ENCODE peak calls at places on chromosomes 12 and 14, in eight cellular contexts. S, N, F, D, R, X, P and U are unnamed samples.

GRCh38 chr14:57209561-57209960 is 59.1 kb downstream of the EXOC5 start:
- DNase-seq in X (no peak), D (no peak), F (peak), N (no peak), R (no peak), S (no peak), P (no peak), U (no peak)

GRCh38 chr14:55451398-55451797 is 11.0 kb upstream of the TBPL2 start:
- DNase-seq in X (no peak), R (no peak), F (no peak), P (no peak), N (no peak), S (no peak), D (no peak), U (no peak)

GRCh38 chr14:89618309-89618708 is 201.3 kb upstream of the FOXN3 start:
- DNase-seq in D (no peak), P (no peak), N (no peak), R (no peak), X (no peak), F (no peak), S (peak), U (no peak)

GRCh38 chr12:119061208-119061796 is 80.0 kb downstream of the SRRM4 start:
- DNase-seq in R (no peak), D (peak), P (peak), F (peak), N (no peak), X (no peak), S (peak), U (peak)

GRCh38 chr12:123705935-123706334 is 6.2 kb upstream of the ATP6V0A2 start:
- DNase-seq in P (peak), D (peak), S (peak), X (no peak), N (peak), F (peak), R (no peak), U (no peak)

GRCh38 chr14:68297871-68298468 is 478.4 kb downstream of the RAD51B start:
- DNase-seq in P (peak), R (no peak), X (no peak), S (peak), F (peak), N (no peak), D (no peak), U (no peak)

GRCh38 chr12:6700646-6701051 is at the start of gene PIANP:
- DNase-seq in F (no peak), X (no peak), N (no peak), P (peak), R (no peak), D (peak), S (no peak), U (no peak)

GRCh38 chr12:103012884-103013283 is 55.4 kb downstream of the ASCL1 start:
- DNase-seq in D (no peak), F (no peak), P (peak), X (no peak), S (no peak), R (no peak), N (no peak), U (no peak)

GRCh38 chr14:32800320-32800719 is 138.4 kb upstream of the NPAS3 start:
- DNase-seq in X (no peak), S (no peak), P (no peak), F (no peak), R (no peak), N (no peak), D (no peak), U (no peak)

GRCh38 chr12:102023343-102023930 is 38.4 kb downstream of the WASHC3 start:
- DNase-seq in S (no peak), N (no peak), X (no peak), R (no peak), D (no peak), P (no peak), F (no peak), U (no peak)

GRCh38 chr12:110577717-110578521 is 5.2 kb downstream of the PPTC7 start:
- DNase-seq in R (no peak), P (no peak), N (peak), S (no peak), X (peak), F (peak), D (peak), U (no peak)

GRCh38 chr12:122943196-122943595 is 23.1 kb downstream of the ABCB9 start:
- DNase-seq in D (no peak), P (no peak), X (no peak), S (no peak), N (no peak), R (no peak), F (no peak), U (no peak)

GRCh38 chr12:110640275-110641025 is 26.5 kb downstream of the TCTN1 start:
- DNase-seq in X (no peak), R (no peak), S (no peak), D (no peak), N (no peak), P (no peak), F (no peak), U (no peak)

GRCh38 chr12:13289644-13290285 is 93.2 kb downstream of the EMP1 start:
- DNase-seq in N (no peak), P (no peak), R (no peak), D (no peak), X (no peak), F (no peak), S (no peak), U (no peak)

GRCh38 chr12:29782285-29782820 is 1.4 kb downstream of the TMTC1 start:
- DNase-seq in D (no peak), X (no peak), S (no peak), P (peak), F (no peak), R (no peak), N (no peak), U (peak)

GRCh38 chr12:56202366-56202765 is 13.1 kb upstream of the SMARCC2 start:
- DNase-seq in F (no peak), P (no peak), D (no peak), S (no peak), R (no peak), N (no peak), X (no peak), U (no peak)
- TF ChIP-seq REST in F (no peak), P (no peak), D (no peak), S (no peak), R (no peak), N (no peak), X (no peak), U (no peak)

GRCh38 chr14:63899953-63900352 is 47.1 kb downstream of the SYNE2 start:
- DNase-seq in D (no peak), R (no peak), P (no peak), N (no peak), F (no peak), X (no peak), S (no peak), U (peak)

GRCh38 chr14:63905370-63905769 is 52.6 kb downstream of the SYNE2 start:
- DNase-seq in S (no peak), N (no peak), X (no peak), D (no peak), R (no peak), F (no peak), P (no peak), U (no peak)

GRCh38 chr14:63901434-63902085 is 48.8 kb downstream of the SYNE2 start:
- DNase-seq in N (no peak), S (no peak), D (no peak), X (no peak), R (no peak), P (no peak), F (no peak), U (peak)

GRCh38 chr14:63904724-63905123 is 51.9 kb downstream of the SYNE2 start:
- DNase-seq in D (no peak), F (no peak), N (no peak), X (no peak), P (no peak), R (no peak), S (no peak), U (no peak)

DNA sequence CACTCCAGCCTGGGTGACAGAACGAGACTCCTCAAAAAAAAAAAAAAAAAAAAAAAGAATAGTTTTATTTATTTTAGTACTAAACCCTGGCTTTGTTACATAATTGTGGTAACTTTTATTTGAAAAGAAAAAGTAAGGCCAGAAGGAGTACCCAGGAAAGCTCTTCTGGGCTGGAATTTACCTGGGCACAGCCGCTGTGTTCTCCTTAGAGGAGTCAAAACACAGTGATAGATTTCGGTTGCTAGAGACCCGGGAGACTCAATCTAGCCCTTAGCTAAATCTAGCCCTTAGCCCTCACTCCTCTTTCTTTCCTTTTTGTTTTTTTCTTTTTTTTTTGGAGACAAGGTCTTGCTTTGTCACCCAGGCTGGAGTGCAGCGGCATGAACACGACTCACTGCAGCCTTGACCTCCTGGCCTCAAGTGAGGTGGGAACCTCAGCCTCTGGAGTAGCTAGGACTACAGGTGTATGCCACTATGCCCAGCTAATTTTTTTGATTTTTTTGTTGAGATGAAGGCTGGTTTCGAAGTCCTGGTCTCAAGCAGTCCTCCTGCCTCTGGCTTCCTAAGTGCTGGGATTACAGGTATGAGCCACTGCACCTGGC is 49.7 kb downstream of the SYNE2 start:
- DNase-seq in S (no peak), P (no peak), F (no peak), X (no peak), N (no peak), D (no peak), R (no peak), U (no peak)
- TF ChIP-seq REST in S (no peak), P (no peak), F (no peak), X (no peak), N (no peak), D (no peak), R (no peak), U (no peak)

GRCh38 chr12:56785141-56785865 is 22.2 kb downstream of the HSD17B6 start:
- DNase-seq in F (no peak), P (no peak), X (no peak), D (peak), R (no peak), S (no peak), N (no peak), U (no peak)

GRCh38 chr12:56787498-56787897 is 24.4 kb downstream of the HSD17B6 start:
- DNase-seq in F (no peak), S (no peak), P (no peak), D (no peak), N (no peak), X (no peak), R (no peak), U (no peak)

GRCh38 chr12:56781726-56782125 is 18.6 kb downstream of the HSD17B6 start:
- DNase-seq in S (no peak), D (no peak), N (no peak), R (no peak), X (no peak), F (no peak), P (no peak), U (no peak)

DNA sequence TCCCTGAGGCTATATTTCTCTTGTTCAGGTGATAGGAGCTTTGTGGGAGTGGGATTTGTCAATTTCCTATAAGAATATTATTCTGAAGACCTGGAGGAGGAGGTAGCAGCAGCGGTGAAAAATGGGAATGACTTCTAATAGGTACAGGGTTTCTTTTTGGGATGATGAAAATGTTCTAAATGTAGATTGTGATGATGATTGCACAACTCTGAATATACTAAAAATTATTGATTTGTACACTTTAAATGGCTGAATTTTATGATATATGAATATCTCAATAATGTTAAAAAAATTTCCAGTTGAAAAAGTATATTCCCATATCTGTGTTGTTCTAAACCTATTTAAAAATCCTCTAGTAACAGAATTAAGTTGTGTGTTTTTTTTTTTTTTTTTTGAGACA is 22.8 kb downstream of the HSD17B6 start:
- DNase-seq in S (no peak), R (no peak), F (no peak), N (no peak), X (no peak), P (no peak), D (no peak), U (no peak)
- TF ChIP-seq REST in S (no peak), R (no peak), F (no peak), N (no peak), X (no peak), P (no peak), D (no peak), U (no peak)

DNA sequence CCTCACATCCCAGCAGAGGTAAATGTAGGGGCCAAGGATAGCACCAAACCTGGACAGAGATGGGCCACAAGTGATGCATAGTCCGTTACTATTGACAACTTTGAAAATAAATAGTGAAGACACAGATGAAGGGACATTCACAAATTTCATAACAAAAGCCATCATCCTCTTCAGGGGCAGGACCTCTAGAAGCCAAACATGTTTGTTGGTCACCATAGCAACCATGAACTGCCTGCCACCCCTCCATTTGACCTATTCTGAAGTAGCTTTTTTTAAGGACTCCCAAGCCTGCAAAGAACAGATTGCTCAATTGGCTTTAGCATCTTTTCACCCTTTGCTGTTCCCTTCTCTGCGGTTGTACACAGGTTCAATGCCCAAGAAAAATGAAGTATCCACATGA is 35.7 kb upstream of the MDM1 start:
- DNase-seq in P (peak), R (no peak), X (no peak), F (peak), S (no peak), D (no peak), N (no peak), U (no peak)
- TF ChIP-seq REST in P (no peak), R (no peak), X (no peak), F (no peak), S (no peak), D (no peak), N (no peak), U (no peak)

GRCh38 chr12:58316926-58317325 is 375.6 kb downstream of the ATP23 start:
- DNase-seq in P (no peak), R (no peak), S (no peak), X (no peak), D (no peak), F (no peak), N (no peak), U (no peak)

GRCh38 chr12:58310828-58311273 is 369.5 kb downstream of the ATP23 start:
- DNase-seq in S (peak), X (no peak), N (peak), F (peak), P (no peak), R (peak), D (no peak), U (no peak)

GRCh38 chr12:58310368-58310767 is 369.0 kb downstream of the ATP23 start:
- DNase-seq in D (no peak), N (no peak), F (peak), X (no peak), P (no peak), S (no peak), R (no peak), U (no peak)

GRCh38 chr12:58313091-58313855 is 371.9 kb downstream of the ATP23 start:
- DNase-seq in F (no peak), R (no peak), P (no peak), D (no peak), X (no peak), N (no peak), S (no peak), U (no peak)

GRCh38 chr12:58314610-58315009 is 373.2 kb downstream of the ATP23 start:
- DNase-seq in D (no peak), P (no peak), X (no peak), S (no peak), F (no peak), N (no peak), R (no peak), U (no peak)
- TF ChIP-seq REST in D (no peak), P (no peak), X (no peak), S (no peak), F (no peak), N (no peak), R (no peak), U (no peak)

DNA sequence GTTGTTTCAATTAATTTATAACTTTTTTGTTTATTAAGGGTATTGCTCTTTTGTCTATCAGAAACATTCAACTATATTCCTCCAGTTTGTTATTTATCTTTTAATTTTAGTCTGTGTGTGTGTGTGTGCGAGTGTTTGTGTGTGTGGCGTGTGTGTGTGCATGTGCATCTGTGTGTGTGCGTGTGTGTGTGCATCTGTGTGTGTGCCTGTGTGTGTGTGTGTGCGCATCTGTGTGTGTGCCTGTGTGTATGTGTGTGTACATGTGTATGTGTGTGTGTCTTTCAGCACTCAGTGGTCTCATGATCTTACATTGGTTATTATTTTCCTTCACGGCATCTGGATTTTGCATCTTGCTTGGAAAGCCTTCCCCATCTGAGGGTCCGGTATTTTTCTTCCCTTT is 281.0 kb upstream of the RTL1 start:
- DNase-seq in P (no peak), S (no peak), F (no peak), R (no peak), D (no peak), N (no peak), X (no peak), U (no peak)
- TF ChIP-seq REST in P (no peak), S (no peak), F (no peak), R (no peak), D (no peak), N (no peak), X (no peak), U (no peak)

DNA sequence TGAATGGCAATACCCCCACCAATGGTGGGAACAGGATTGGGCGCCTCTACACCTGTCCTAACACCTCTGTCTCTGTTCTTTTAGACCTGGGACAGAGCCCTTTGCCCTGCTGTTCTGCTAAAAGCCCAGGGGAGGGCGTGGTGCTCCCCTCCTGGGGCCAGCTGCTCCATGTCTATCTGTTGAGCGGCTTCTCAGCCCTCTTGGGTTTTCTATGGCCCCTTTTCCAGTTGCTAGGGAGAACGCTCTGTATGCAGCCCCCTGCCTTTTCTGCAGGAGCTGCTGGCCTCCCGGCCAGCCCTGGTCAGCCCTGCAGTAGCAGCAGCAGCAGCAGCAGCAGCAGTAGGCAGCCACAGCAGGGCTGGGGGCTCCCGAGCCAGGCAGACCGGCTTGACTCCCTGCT is 1.2 kb downstream of the RTL1 start:
- DNase-seq in F (peak), R (no peak), P (peak), X (no peak), D (peak), N (peak), S (peak), U (no peak)
- TF ChIP-seq REST in F (no peak), R (no peak), P (no peak), X (no peak), D (no peak), N (no peak), S (peak), U (no peak)